ENCODE peak calls at places on chromosomes 4 and X, in six cellular contexts. V, G, B, Z, J and D are unnamed samples.
A peak's percentile ranks its signal among the peaks of the same experiment; 100 is the strongest.

GRCh38 chrX:103360092-103360491 is 3.8 kb downstream of the TCEAL9 start:
- DNase-seq in J (no peak), G (no peak), Z (no peak), B (no peak), V (no peak), D (no peak)

GRCh38 chr4:38113551-38113950 is 153.4 kb downstream of the PTTG2 start:
- DNase-seq in B (no peak), G (no peak), J (no peak), V (no peak), Z (no peak), D (no peak)

GRCh38 chr4:89358935-89359364 is 51.4 kb upstream of the GPRIN3 start:
- DNase-seq in G (no peak), B (no peak), J (no peak), Z (no peak), V (no peak), D (no peak)

GRCh38 chr4:45033676-45034410 is 307.5 kb upstream of the GNPDA2 start:
- DNase-seq in Z (no peak), V (no peak), B (no peak), J (no peak), G (peak; percentile 54), D (peak; percentile 78)

GRCh38 chr4:128635939-128636551 is 173.5 kb upstream of the JADE1 start:
- DNase-seq in B (no peak), Z (no peak), G (peak; percentile 77), J (no peak), V (no peak), D (no peak)

GRCh38 chr4:185933078-185933581 is 121.1 kb upstream of the SORBS2 start:
- DNase-seq in B (no peak), G (peak; percentile 32), V (peak; percentile 31), J (no peak), Z (no peak), D (peak; percentile 62)

GRCh38 chrX:64150775-64151174 is 54.7 kb downstream of the AMER1 start:
- DNase-seq in V (no peak), J (no peak), B (no peak), G (peak; percentile 37), Z (no peak), D (no peak)

GRCh38 chr4:182973421-182974340 is 56.5 kb upstream of the DCTD start:
- DNase-seq in V (no peak), B (no peak), G (no peak), Z (no peak), J (no peak), D (no peak)

GRCh38 chr4:16707874-16708273 is 190.6 kb downstream of the LDB2 start:
- DNase-seq in Z (no peak), J (no peak), B (no peak), G (no peak), V (no peak), D (no peak)

GRCh38 chr4:23818097-23818648 is 71.7 kb downstream of the PPARGC1A start:
- DNase-seq in Z (no peak), J (no peak), V (no peak), G (no peak), B (no peak), D (no peak)

GRCh38 chrX:3219667-3220066 is 126.8 kb downstream of the MXRA5 start:
- DNase-seq in G (no peak), Z (no peak), B (no peak), J (no peak), V (no peak), D (no peak)

GRCh38 chr4:69896530-69897116 is 34.2 kb upstream of the CSN1S1 start:
- DNase-seq in G (peak; percentile 22), Z (no peak), J (no peak), B (no peak), V (no peak), D (no peak)

GRCh38 chr4:2289955-2290333 is 28.0 kb upstream of the MXD4 start:
- DNase-seq in V (no peak), B (no peak), G (no peak), J (no peak), Z (no peak), D (no peak)

GRCh38 chrX:120120223-120120622 is 4.5 kb upstream of the RHOXF1 start:
- DNase-seq in Z (no peak), B (no peak), J (no peak), V (peak; percentile 45), G (no peak), D (no peak)

GRCh38 chr4:175536852-175537453 is 275.1 kb downstream of the GPM6A start:
- DNase-seq in J (peak; percentile 71), Z (no peak), G (peak; percentile 82), V (peak; percentile 45), B (peak; percentile 46), D (no peak)

GRCh38 chr4:14143892-14144291 is 516.4 kb upstream of the BOD1L1 start:
- DNase-seq in B (no peak), Z (no peak), J (no peak), G (peak; percentile 42), V (no peak), D (no peak)

GRCh38 chr4:146004730-146005129 is 66.1 kb upstream of the ZNF827 start:
- DNase-seq in V (no peak), B (no peak), J (no peak), G (no peak), Z (no peak), D (no peak)

GRCh38 chr4:186266699-186267467 is 894 bp downstream of the F11 start:
- DNase-seq in V (no peak), J (no peak), Z (no peak), B (no peak), G (peak; percentile 75), D (peak; percentile 81)

GRCh38 chr4:1084796-1085403 is 28.5 kb downstream of the RNF212 start:
- DNase-seq in Z (no peak), V (no peak), J (no peak), G (no peak), B (no peak), D (no peak)